ENCODE peak calls at places on chromosomes 6 and 20, in seven cellular contexts. P is ovary, M is BJ, Q is mesothelial cell of epicardium, Y is AG09319, S is GM12865, W is Calu3. G is an unnamed sample.

GRCh38 chr6:33787954-33788693 is 806 bp downstream of the LEMD2 start:
- DNase-seq in P (peak), M (no peak), Q (peak), Y (peak), S (peak), W (peak), G (peak)

GRCh38 chr6:106748547-106749207 is 119.3 kb downstream of the QRSL1 start:
- DNase-seq in P (no peak), M (no peak), Q (no peak), Y (no peak), S (no peak), W (no peak), G (no peak)

GRCh38 chr20:57988422-57988821 is 240.0 kb downstream of the ANKRD60 start:
- DNase-seq in P (no peak), M (no peak), Q (no peak), Y (no peak), S (no peak), W (no peak), G (no peak)

GRCh38 chr6:146890644-146891434 is 292.1 kb downstream of the ADGB start:
- DNase-seq in P (no peak), M (no peak), Q (no peak), Y (no peak), S (no peak), W (no peak), G (no peak)

GRCh38 chr20:33443006-33443511 is 504 bp downstream of the SNTA1 start:
- DNase-seq in P (peak), M (no peak), Q (no peak), Y (no peak), S (peak), W (no peak), G (peak)

GRCh38 chr6:15715851-15716250 is 53.0 kb upstream of the DTNBP1 start:
- DNase-seq in P (no peak), M (no peak), Q (no peak), Y (no peak), S (no peak), W (no peak), G (no peak)

GRCh38 chr6:27776504-27776903 is 135.7 kb downstream of the OR2B2 start:
- DNase-seq in P (no peak), M (no peak), Q (no peak), Y (no peak), S (no peak), W (no peak), G (no peak)

GRCh38 chr6:123681957-123682462 is 45.3 kb upstream of the TRDN start:
- DNase-seq in P (no peak), M (no peak), Q (no peak), Y (no peak), S (no peak), W (no peak), G (no peak)

GRCh38 chr6:130602151-130602770 is 224.9 kb upstream of the SMLR1 start:
- DNase-seq in P (no peak), M (peak), Q (no peak), Y (peak), S (no peak), W (no peak), G (no peak)

GRCh38 chr20:51014797-51015722 is 7.8 kb downstream of the KCNG1 start:
- DNase-seq in P (no peak), M (no peak), Q (peak), Y (no peak), S (peak), W (peak), G (no peak)

GRCh38 chr6:398065-398464 is 6.5 kb downstream of the IRF4 start:
- DNase-seq in P (no peak), M (no peak), Q (no peak), Y (no peak), S (peak), W (no peak), G (no peak)

GRCh38 chr6:7406743-7407142 is 17.1 kb downstream of the RIOK1 start:
- DNase-seq in P (no peak), M (no peak), Q (no peak), Y (no peak), S (no peak), W (no peak), G (no peak)

GRCh38 chr6:36120539-36120938 is 9.8 kb upstream of the MAPK13 start:
- DNase-seq in P (no peak), M (no peak), Q (no peak), Y (no peak), S (peak), W (no peak), G (peak)

DNA sequence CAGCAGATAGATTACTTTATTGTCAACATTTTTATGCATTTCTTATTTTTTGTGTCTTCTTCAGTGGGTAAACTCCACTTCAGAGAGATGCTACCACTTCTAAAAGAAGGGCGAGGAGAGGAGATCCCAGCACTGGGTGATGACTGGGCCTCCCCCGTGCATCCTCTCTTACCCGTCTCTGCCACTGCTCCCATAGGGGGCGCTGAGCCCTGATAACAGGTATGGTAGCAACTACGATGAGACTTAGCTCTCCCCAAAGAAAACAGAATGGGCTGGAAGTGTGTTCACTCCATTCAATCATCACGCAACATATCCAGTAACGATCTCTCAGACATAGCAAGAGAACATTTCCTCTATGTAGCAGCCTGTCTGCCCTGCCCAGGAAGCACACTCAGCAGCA is 533.3 kb upstream of the CDH4 start:
- DNase-seq in P (no peak), M (no peak), Q (no peak), Y (no peak), S (no peak), W (no peak), G (no peak)
- TF ChIP-seq CTCF in P (no peak), M (no peak), Q (no peak), Y (no peak), S (no peak), W (no peak), G (no peak)

GRCh38 chr6:94245395-94245794 is 826.0 kb upstream of the EPHA7 start:
- DNase-seq in P (no peak), M (no peak), Q (no peak), Y (no peak), S (no peak), W (no peak), G (no peak)
- TF ChIP-seq CTCF in P (no peak), M (no peak), Q (no peak), Y (no peak), S (no peak), W (no peak), G (no peak)

GRCh38 chr6:14464716-14465115 is 347.1 kb downstream of the CD83 start:
- DNase-seq in P (no peak), M (no peak), Q (no peak), Y (no peak), S (no peak), W (no peak), G (no peak)

GRCh38 chr6:14463110-14463509 is 345.5 kb downstream of the CD83 start:
- DNase-seq in P (no peak), M (no peak), Q (no peak), Y (no peak), S (no peak), W (no peak), G (no peak)

GRCh38 chr6:14462135-14462905 is 344.7 kb downstream of the CD83 start:
- DNase-seq in P (no peak), M (no peak), Q (no peak), Y (no peak), S (no peak), W (no peak), G (no peak)

GRCh38 chr6:14466278-14466677 is 348.7 kb downstream of the CD83 start:
- DNase-seq in P (no peak), M (no peak), Q (no peak), Y (no peak), S (no peak), W (no peak), G (no peak)

GRCh38 chr6:14464049-14464448 is 346.5 kb downstream of the CD83 start:
- DNase-seq in P (no peak), M (no peak), Q (no peak), Y (no peak), S (no peak), W (no peak), G (no peak)
- TF ChIP-seq CTCF in P (no peak), M (no peak), Q (no peak), Y (no peak), S (no peak), W (no peak), G (no peak)

GRCh38 chr6:25290306-25291060 is 11.3 kb downstream of the CARMIL1 start:
- DNase-seq in P (no peak), M (no peak), Q (no peak), Y (no peak), S (no peak), W (no peak), G (no peak)

GRCh38 chr6:25292384-25292783 is 13.2 kb downstream of the CARMIL1 start:
- DNase-seq in P (no peak), M (no peak), Q (no peak), Y (no peak), S (no peak), W (no peak), G (no peak)

GRCh38 chr6:25286891-25287290 is 7.7 kb downstream of the CARMIL1 start:
- DNase-seq in P (no peak), M (no peak), Q (no peak), Y (no peak), S (no peak), W (no peak), G (no peak)

DNA sequence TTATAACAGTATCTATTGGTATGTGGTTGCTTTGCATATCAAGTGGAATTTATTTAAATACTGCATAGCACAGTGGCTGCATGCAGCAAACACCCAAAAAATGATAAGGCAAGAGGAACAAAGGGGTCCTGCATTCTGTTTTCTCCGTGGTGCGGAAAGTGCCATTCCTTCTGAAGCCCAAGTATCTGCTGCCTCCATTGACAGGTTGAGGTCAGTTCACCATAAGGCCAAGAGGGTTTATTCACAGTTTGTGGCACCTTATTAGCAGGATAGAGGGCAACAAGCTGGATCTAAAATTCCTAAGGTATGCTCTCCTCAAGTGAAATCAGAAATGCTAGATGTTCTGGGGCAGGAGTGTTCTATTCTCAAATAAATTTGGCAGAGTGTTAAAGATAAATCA is 9.3 kb downstream of the CARMIL1 start:
- DNase-seq in P (no peak), M (no peak), Q (no peak), Y (no peak), S (no peak), W (no peak), G (no peak)
- TF ChIP-seq CTCF in P (no peak), M (no peak), Q (no peak), Y (no peak), S (no peak), W (no peak), G (no peak)

GRCh38 chr6:31081872-31082271 is 30.5 kb downstream of the C6orf15 start:
- DNase-seq in P (no peak), M (no peak), Q (no peak), Y (no peak), S (no peak), W (no peak), G (no peak)
- TF ChIP-seq CTCF in P (no peak), M (no peak), Q (no peak), Y (no peak), S (no peak), W (no peak), G (no peak)